ENCODE peak calls at places on chromosomes 13 and 19, in five cellular contexts. W is psoas muscle, C is IMR-90, B is astrocyte, F is stomach. I is an unnamed sample.
A peak's percentile ranks its signal among the peaks of the same experiment; 100 is the strongest.

GRCh38 chr13:39963612-39964011 is 308.1 kb downstream of the COG6 start:
- DNase-seq in W (no peak), C (no peak), B (no peak), F (no peak), I (no peak)

GRCh38 chr13:97391201-97391600 is 42.8 kb upstream of the RAP2A start:
- DNase-seq in W (no peak), C (peak; percentile 50), B (peak; percentile 37), F (no peak), I (no peak)

GRCh38 chr13:33218020-33218419 is 67.5 kb downstream of the STARD13 start:
- DNase-seq in W (no peak), C (peak; percentile 71), B (peak; percentile 88), F (no peak), I (no peak)

GRCh38 chr19:5952193-5953033 is 25.5 kb downstream of the RANBP3 start:
- DNase-seq in W (no peak), C (no peak), B (no peak), F (no peak), I (no peak)

GRCh38 chr13:32951580-32951979 is 64.6 kb upstream of the KL start:
- DNase-seq in W (no peak), C (no peak), B (no peak), F (no peak), I (no peak)

GRCh38 chr13:111095031-111095840 is 19.9 kb upstream of the ARHGEF7 start:
- DNase-seq in W (no peak), C (no peak), B (no peak), F (no peak), I (peak; percentile 61)

GRCh38 chr13:23547000-23547590 is 23.1 kb upstream of the TNFRSF19 start:
- DNase-seq in W (peak; percentile 53), C (peak; percentile 7), B (peak; percentile 31), F (no peak), I (no peak)

GRCh38 chr13:35479691-35480090 is 3.2 kb upstream of the MAB21L1 start:
- DNase-seq in W (no peak), C (no peak), B (no peak), F (no peak), I (no peak)

GRCh38 chr19:39319892-39320168 is 833 bp downstream of the LRFN1 start:
- DNase-seq in W (no peak), C (no peak), B (no peak), F (no peak), I (no peak)

GRCh38 chr19:5646703-5647102 is 23.8 kb downstream of the SAFB start:
- DNase-seq in W (no peak), C (no peak), B (no peak), F (no peak), I (no peak)

GRCh38 chr19:54364775-54365257 is at the start of gene LAIR1:
- DNase-seq in W (peak; percentile 35), C (no peak), B (no peak), F (peak; percentile 31), I (peak; percentile 76)

GRCh38 chr19:19451429-19452240 is 46.2 kb downstream of the GATAD2A start:
- DNase-seq in W (no peak), C (no peak), B (peak; percentile 51), F (no peak), I (no peak)

DNA sequence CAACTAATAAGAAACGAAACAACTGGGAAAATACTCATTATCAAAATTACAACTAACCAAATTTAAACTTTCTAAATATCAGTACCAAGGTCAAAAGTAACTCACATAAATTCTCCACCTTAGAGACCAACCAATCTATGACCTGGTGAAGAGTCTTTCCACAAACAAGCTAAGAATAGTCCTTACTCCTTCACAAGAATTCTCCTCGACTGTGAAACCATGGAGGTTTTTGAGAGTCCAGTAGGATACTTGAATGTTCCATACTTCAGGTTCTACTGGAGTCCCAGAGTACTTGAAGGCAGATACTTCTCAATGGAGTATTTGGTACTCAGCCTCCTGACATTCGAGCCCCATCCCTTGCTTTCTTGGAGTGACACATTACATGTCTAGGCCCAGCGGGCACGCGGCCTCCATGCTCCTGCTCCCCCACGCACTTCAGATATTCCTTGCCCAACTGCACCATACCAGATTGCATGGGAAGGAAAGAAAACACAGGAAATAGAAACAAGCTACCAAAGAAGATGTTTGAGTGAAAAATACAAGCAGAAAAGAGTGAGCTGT is 63.9 kb downstream of the ABCC4 start:
- DNase-seq in W (no peak), C (no peak), B (no peak), F (no peak), I (peak; percentile 70)
- H3K27ac ChIP-seq in W (no peak overlapping the region), C (peak overlapping the region; percentile 72), B (no peak overlapping the region), F (no peak overlapping the region), I (no peak overlapping the region)

DNA sequence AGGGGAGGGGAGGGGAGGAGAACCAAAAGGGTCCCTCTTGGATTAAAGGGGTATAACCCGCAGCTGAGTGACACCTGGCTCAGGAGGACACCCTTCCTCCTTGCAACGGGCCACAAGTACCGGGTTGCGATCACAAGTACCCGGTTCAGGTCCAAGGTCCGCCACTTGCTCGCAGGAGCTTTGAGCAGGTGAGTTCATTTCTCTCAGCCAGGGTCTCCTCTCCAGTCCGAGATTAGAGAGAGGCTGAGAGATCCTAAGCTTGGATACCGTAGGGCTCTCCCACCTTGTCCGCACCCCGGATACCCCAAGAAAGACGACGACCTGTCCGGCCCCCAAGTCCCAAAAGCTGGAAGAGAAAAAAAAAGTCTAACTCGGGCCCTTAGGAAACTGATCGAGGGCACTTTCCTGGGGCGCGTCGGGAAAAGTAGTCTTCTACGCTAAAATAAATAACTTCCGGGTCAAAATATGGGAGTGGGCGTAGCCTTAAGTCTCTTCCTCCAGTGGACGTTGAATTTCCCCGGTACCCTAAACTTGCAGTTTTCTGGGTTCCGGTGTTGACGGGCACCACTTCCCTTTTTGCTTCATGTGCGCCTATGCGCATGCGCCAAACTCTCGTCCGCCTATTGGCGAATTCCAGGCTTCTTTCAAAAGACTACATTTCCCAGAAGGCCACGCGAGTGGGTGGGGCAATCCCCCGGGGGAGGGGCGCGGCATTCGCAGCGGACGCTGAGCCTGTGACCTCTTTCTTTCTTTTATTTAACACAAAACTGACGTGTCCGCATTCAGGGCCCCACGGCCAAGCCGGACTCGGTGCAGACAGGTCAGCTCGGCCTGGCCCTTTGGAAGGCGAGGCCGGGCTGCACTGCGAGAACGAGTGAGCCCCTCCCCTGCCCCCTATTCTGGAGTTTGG is 4.4 kb downstream of the C19orf67 start:
- DNase-seq in W (peak; percentile 99), C (peak; percentile 99), B (peak; percentile 97), F (peak; percentile 99), I (peak; percentile 99)
- TF ChIP-seq CTCF in W (no peak), C (no peak), B (no peak), F (no peak), I (no peak)

GRCh38 chr19:10816691-10817090 is 19.3 kb downstream of the TMED1 start:
- DNase-seq in W (no peak), C (no peak), B (no peak), F (no peak), I (no peak)

GRCh38 chr19:10817291-10818038 is 18.5 kb downstream of the TMED1 start:
- DNase-seq in W (peak; percentile 83), C (peak; percentile 98), B (peak; percentile 84), F (peak; percentile 33), I (no peak)

GRCh38 chr19:10818306-10819123 is 17.5 kb downstream of the TMED1 start:
- DNase-seq in W (no peak), C (no peak), B (no peak), F (no peak), I (no peak)

GRCh38 chr19:10819124-10820060 is 16.6 kb downstream of the TMED1 start:
- DNase-seq in W (no peak), C (no peak), B (no peak), F (peak; percentile 50), I (no peak)

DNA sequence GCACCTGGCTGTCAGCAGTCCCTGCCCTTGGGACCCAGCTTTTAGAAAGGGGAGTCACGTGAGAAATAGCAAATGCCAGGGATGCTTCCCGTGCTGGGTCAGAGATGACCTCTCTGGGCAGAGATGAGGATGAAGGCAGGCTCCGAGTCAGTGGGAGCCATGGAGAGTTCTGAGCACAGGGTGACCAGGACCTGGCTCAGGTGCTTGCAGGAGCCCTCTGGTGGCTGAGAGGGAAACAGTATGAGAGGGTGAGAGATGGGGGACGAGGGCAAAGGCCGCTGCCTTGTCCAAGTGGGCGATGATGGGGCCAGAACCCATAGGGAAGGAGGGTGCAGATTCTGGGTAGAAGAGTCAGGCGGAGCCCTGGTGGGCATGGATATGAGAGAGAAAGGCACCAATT is 15.8 kb downstream of the TMED1 start:
- DNase-seq in W (no peak), C (no peak), B (no peak), F (no peak), I (no peak)
- H3K36me3 ChIP-seq in W (peaks cover 67% of the 10 kb centered on the region), C (peaks cover 48% of the 10 kb centered on the region), B (peaks cover 7% of the 10 kb centered on the region), F (peaks cover 100% of the 10 kb centered on the region), I (peaks cover 77% of the 10 kb centered on the region)

GRCh38 chr19:2455481-2456300 is 1.1 kb downstream of the LMNB2 start:
- DNase-seq in W (peak; percentile 40), C (no peak), B (no peak), F (peak; percentile 49), I (peak; percentile 74)

GRCh38 chr19:2453431-2454025 is 3.2 kb downstream of the LMNB2 start:
- DNase-seq in W (no peak), C (no peak), B (no peak), F (no peak), I (no peak)

GRCh38 chr19:2454962-2455409 is 1.8 kb downstream of the LMNB2 start:
- DNase-seq in W (no peak), C (no peak), B (no peak), F (no peak), I (no peak)

GRCh38 chr19:2456301-2456570 is 523 bp downstream of the LMNB2 start:
- DNase-seq in W (no peak), C (no peak), B (no peak), F (no peak), I (no peak)

DNA sequence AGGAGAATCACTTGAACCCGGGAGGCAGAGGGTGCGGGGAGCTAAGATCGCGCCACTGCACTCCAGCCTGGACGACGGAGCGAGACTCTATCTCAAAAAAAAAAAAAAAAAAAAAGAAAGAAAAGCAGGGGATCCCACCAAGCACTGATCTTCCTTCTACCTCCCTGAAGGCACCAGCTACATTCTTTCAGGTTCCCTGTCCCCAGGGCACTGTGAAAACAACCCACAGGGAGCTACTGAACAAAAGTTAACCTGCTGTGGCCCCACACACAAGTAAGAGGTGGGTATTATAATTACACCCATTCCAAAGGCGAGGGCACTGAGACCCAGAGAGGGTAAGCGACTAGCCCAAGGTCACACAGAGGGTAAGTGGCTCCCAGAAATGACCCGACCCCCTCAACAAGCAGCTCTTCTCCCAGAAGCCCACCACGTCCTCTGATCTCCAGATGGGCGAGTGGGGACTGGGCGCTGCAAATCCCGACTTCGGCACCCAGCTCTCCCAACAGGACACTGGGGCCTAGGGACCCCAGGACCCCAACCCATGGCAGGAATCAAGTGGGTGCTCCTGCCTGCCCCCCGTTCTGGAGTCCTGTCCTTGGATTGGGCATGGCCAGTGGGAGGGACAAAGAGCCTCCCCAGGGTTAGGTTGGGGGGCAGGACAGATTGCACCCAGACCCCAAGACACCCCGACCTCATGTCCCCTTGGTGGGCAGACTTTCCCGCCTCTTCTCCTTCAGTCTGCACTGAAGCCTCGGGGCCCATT is 2.4 kb downstream of the LMNB2 start:
- DNase-seq in W (no peak), C (no peak), B (no peak), F (no peak), I (no peak)
- H3K27ac ChIP-seq in W (no peak overlapping the region), C (no peak overlapping the region), B (no peak overlapping the region), F (no peak overlapping the region), I (no peak overlapping the region)

I was measured in upper lobe of right lung.